ENCODE peak calls at places on chromosomes 7 and 10, in eight cellular contexts. O is sigmoid colon, H is psoas muscle, F is PC-3, J is IMR-90, X is esophagus squamous epithelium, E is stomach, U is H1. G is an unnamed sample.

GRCh38 chr7:4612939-4613841 is 68.9 kb upstream of the FOXK1 start:
- DNase-seq in O (peak; percentile 72), H (no peak), F (no peak), J (peak; percentile 29), X (no peak), E (no peak), U (no peak), G (no peak)

GRCh38 chr7:148941598-148942280 is 57.6 kb upstream of the EZH2 start:
- DNase-seq in O (peak; percentile 74), H (peak; percentile 49), F (peak; percentile 75), J (peak; percentile 52), X (no peak), E (peak; percentile 67), U (no peak), G (peak; percentile 53)

GRCh38 chr10:52541082-52541481 is 227.0 kb downstream of the DKK1 start:
- DNase-seq in O (no peak), H (no peak), F (peak; percentile 56), J (peak; percentile 34), X (no peak), E (no peak), U (no peak), G (no peak)

GRCh38 chr10:58488921-58489320 is 23.8 kb upstream of the BICC1 start:
- DNase-seq in O (no peak), H (no peak), F (peak; percentile 56), J (peak; percentile 69), X (no peak), E (no peak), U (no peak), G (peak; percentile 12)

GRCh38 chr7:46054290-46054689 is 133.2 kb upstream of the IGFBP3 start:
- DNase-seq in O (no peak), H (no peak), F (no peak), J (no peak), X (no peak), E (no peak), U (no peak), G (no peak)

GRCh38 chr10:74585231-74586087 is 240.9 kb upstream of the KAT6B start:
- DNase-seq in O (no peak), H (no peak), F (no peak), J (peak; percentile 0), X (no peak), E (no peak), U (no peak), G (no peak)

GRCh38 chr10:84946984-84947383 is 618.6 kb downstream of the CCSER2 start:
- DNase-seq in O (no peak), H (no peak), F (no peak), J (no peak), X (no peak), E (no peak), U (no peak), G (no peak)

GRCh38 chr7:22860784-22861482 is 38.3 kb upstream of the TOMM7 start:
- DNase-seq in O (no peak), H (no peak), F (peak; percentile 36), J (no peak), X (no peak), E (no peak), U (no peak), G (no peak)

GRCh38 chr10:1169981-1170866 is 114.0 kb downstream of the WDR37 start:
- DNase-seq in O (peak; percentile 24), H (no peak), F (no peak), J (no peak), X (no peak), E (no peak), U (no peak), G (no peak)

GRCh38 chr7:97275475-97275874 is 158.0 kb downstream of the SDHAF3 start:
- DNase-seq in O (no peak), H (no peak), F (no peak), J (no peak), X (no peak), E (no peak), U (no peak), G (no peak)

GRCh38 chr10:126204320-126204719 is 184.0 kb downstream of the ADAM12 start:
- DNase-seq in O (no peak), H (no peak), F (peak; percentile 86), J (no peak), X (no peak), E (no peak), U (no peak), G (peak; percentile 80)

DNA sequence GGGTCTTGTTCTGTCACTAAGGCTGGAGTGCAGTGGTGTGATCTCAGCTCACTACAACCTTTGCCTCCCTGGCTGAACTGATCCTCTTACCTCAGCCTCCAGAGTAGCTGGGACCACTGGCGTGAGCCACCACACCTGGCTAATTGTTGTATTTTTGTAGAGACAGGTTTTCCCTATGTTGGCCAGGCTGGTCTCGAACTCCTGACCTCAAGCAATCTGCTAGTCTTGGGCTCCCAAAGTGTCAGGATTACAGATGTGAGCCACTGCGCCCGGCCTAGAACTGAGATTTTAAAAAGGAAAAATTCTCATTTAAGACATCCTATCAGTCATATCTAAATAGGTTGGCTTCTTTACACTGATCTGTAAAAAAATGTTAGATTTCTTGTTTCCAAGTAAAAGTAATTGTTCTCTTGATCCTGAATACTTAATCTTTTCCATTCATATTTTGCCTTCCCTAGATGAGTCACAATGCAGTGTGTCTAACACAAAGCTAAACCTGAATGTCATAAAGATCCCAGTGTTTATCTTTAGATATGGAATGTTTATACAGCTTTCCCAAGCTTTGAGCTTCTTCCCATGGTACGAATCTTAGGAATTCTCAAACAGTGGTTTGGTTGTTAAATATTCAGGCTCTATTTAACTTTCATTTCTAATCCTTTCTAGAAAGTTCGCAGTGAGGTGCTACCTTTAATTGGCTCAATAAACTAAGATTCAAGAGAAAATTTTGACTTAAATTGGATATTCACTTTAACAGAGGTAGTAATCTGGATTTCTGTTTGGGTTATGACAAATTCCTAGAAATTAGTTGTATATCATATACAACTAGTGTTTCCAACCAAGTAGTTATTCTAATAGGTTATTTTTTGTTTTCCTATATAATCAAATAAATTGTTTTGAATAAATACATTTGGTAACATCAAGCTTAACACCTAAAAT is 12.1 kb upstream of the LAMB1 start:
- DNase-seq in O (no peak), H (no peak), F (peak; percentile 82), J (peak; percentile 90), X (no peak), E (no peak), U (no peak), G (peak; percentile 48)
- H3K27ac ChIP-seq in O (peak overlapping the region; percentile 67), H (no peak overlapping the region), F (peak overlapping the region; percentile 97), J (peak overlapping the region; percentile 92), X (peak overlapping the region; percentile 15), E (no peak overlapping the region), U (no peak overlapping the region), G (peak overlapping the region; percentile 43)

GRCh38 chr10:80261316-80262030 is 28.0 kb downstream of the MAT1A start:
- DNase-seq in O (no peak), H (no peak), F (no peak), J (no peak), X (no peak), E (no peak), U (no peak), G (no peak)
- TF ChIP-seq CTCF in O (no peak), H (no peak), F (no peak), J (no peak), X (no peak), E (no peak), U (no peak), G (no peak)

GRCh38 chr10:13528138-13528874 is 508 bp downstream of the BEND7 start:
- DNase-seq in O (peak; percentile 48), H (peak; percentile 26), F (no peak), J (no peak), X (no peak), E (peak; percentile 36), U (no peak), G (peak; percentile 22)
- H3K27ac ChIP-seq in O (peak overlapping the region; percentile 86), H (peak overlapping the region; percentile 67), F (no peak overlapping the region), J (no peak overlapping the region), X (peak overlapping the region; percentile 83), E (peak overlapping the region; percentile 79), U (no peak overlapping the region), G (no peak overlapping the region)

DNA sequence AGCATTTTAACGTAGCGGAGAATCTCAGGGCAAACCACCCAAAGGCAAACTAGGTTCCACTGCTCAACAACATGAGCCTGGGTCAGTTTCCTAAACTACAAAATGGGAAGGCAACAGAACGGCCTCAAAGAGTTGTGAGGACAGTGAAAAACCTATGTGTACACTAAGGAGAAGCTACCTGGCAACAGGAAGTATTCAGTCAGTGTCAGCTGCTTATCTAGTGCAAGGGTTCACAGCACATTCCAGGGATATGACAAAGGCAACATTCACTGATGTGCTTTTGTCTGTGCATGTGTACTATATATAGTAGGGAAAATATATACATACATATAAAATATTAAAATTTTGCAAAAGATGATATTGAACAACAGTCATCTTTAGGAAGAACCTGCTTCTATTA is 17.2 kb downstream of the NUDCD3 start:
- DNase-seq in O (no peak), H (no peak), F (peak; percentile 74), J (peak; percentile 45), X (no peak), E (no peak), U (no peak), G (peak; percentile 77)
- TF ChIP-seq CTCF in O (no peak), H (no peak), F (no peak), J (no peak), X (no peak), E (no peak), U (no peak), G (no peak)

DNA sequence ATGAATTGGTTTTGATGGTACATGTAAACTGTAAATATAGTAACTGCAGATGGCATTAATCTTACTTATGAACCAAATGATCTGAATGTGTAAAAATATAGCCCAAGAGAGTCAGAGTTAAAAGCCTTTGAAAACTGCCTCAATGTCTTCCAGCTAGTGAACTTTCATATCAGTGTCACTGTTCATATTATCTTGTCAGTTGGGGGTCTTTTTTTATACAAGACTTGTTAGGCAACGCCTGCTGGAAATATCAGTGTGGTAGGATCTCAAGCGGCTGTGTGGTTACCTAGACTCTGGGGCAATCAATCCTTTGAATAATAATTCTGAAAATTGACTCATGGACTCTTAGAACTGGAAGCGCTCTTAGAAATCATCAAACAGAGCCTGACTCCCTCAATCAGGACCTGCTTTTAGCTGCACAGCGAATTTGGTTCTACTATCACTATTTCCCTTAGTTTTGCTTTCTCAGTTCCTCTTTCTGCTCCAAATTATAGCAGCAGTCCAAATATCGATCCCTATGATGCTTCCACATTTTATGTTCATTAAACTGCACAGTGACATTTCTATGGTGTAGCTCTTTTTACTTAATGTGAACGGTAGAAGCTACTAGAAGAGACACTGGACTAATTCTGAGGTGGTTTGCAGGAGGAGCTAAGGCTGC is 100.1 kb upstream of the COL1A2 start:
- DNase-seq in O (no peak), H (no peak), F (no peak), J (no peak), X (no peak), E (no peak), U (no peak), G (no peak)
- H3K27ac ChIP-seq in O (no peak overlapping the region), H (no peak overlapping the region), F (no peak overlapping the region), J (peak overlapping the region; percentile 36), X (no peak overlapping the region), E (no peak overlapping the region), U (no peak overlapping the region), G (no peak overlapping the region)